ENCODE peak calls at places on chromosomes 7 and 10, in nine cellular contexts. One of them, this sample, is unnamed.

GRCh38 chr10:70602665-70603438 is at the start of gene PRF1:
- ATAC-seq in A549: no peak
- ATAC-seq in heart left ventricle: peak; percentile 20
- ATAC-seq in HCT116: peak; percentile 34
- ATAC-seq in IMR-90: no peak
- ATAC-seq in K562: peak; percentile 55
- ATAC-seq in upper lobe of left lung: peak; percentile 45
- ATAC-seq in HepG2: peak; percentile 70
- ATAC-seq in body of pancreas: no peak
- ATAC-seq in this sample: peak; percentile 27

GRCh38 chr7:99597762-99598501 is at the start of gene TMEM225B:
- ATAC-seq in A549: no peak
- ATAC-seq in heart left ventricle: no peak
- ATAC-seq in HCT116: no peak
- ATAC-seq in IMR-90: no peak
- ATAC-seq in K562: peak; percentile 59
- ATAC-seq in upper lobe of left lung: peak; percentile 35
- ATAC-seq in HepG2: no peak
- ATAC-seq in body of pancreas: no peak
- ATAC-seq in this sample: no peak

GRCh38 chr7:150866932-150867564 is 14.7 kb downstream of the AOC1 start:
- ATAC-seq in A549: no peak
- ATAC-seq in heart left ventricle: no peak
- ATAC-seq in HCT116: no peak
- ATAC-seq in IMR-90: no peak
- ATAC-seq in K562: no peak
- ATAC-seq in upper lobe of left lung: no peak
- ATAC-seq in HepG2: no peak
- ATAC-seq in body of pancreas: no peak
- ATAC-seq in this sample: no peak

GRCh38 chr10:60718891-60719290 is 59.4 kb upstream of the CDK1 start:
- ATAC-seq in A549: no peak
- ATAC-seq in heart left ventricle: no peak
- ATAC-seq in HCT116: no peak
- ATAC-seq in IMR-90: no peak
- ATAC-seq in K562: no peak
- ATAC-seq in upper lobe of left lung: no peak
- ATAC-seq in HepG2: no peak
- ATAC-seq in body of pancreas: no peak
- ATAC-seq in this sample: no peak

GRCh38 chr10:92832998-92833642 is 15.2 kb upstream of the EXOC6 start:
- ATAC-seq in A549: no peak
- ATAC-seq in heart left ventricle: no peak
- ATAC-seq in HCT116: no peak
- ATAC-seq in IMR-90: no peak
- ATAC-seq in K562: no peak
- ATAC-seq in upper lobe of left lung: no peak
- ATAC-seq in HepG2: no peak
- ATAC-seq in body of pancreas: no peak
- ATAC-seq in this sample: no peak

GRCh38 chr7:47751068-47751467 is 169.2 kb upstream of the TNS3 start:
- ATAC-seq in A549: no peak
- ATAC-seq in heart left ventricle: no peak
- ATAC-seq in HCT116: no peak
- ATAC-seq in IMR-90: no peak
- ATAC-seq in K562: no peak
- ATAC-seq in upper lobe of left lung: no peak
- ATAC-seq in HepG2: no peak
- ATAC-seq in body of pancreas: no peak
- ATAC-seq in this sample: no peak

GRCh38 chr10:131937832-131938231 is 37.0 kb downstream of the PPP2R2D start:
- ATAC-seq in A549: no peak
- ATAC-seq in heart left ventricle: peak; percentile 91
- ATAC-seq in HCT116: no peak
- ATAC-seq in IMR-90: no peak
- ATAC-seq in K562: no peak
- ATAC-seq in upper lobe of left lung: no peak
- ATAC-seq in HepG2: no peak
- ATAC-seq in body of pancreas: no peak
- ATAC-seq in this sample: no peak

GRCh38 chr10:31299119-31299518 is 19.9 kb upstream of the ZEB1 start:
- ATAC-seq in A549: no peak
- ATAC-seq in heart left ventricle: no peak
- ATAC-seq in HCT116: no peak
- ATAC-seq in IMR-90: no peak
- ATAC-seq in K562: no peak
- ATAC-seq in upper lobe of left lung: no peak
- ATAC-seq in HepG2: no peak
- ATAC-seq in body of pancreas: no peak
- ATAC-seq in this sample: no peak

GRCh38 chr7:143396625-143397556 is 11.8 kb downstream of the EPHA1 start:
- ATAC-seq in A549: peak; percentile 5
- ATAC-seq in heart left ventricle: no peak
- ATAC-seq in HCT116: no peak
- ATAC-seq in IMR-90: peak; percentile 24
- ATAC-seq in K562: peak; percentile 3
- ATAC-seq in upper lobe of left lung: peak; percentile 52
- ATAC-seq in HepG2: peak; percentile 30
- ATAC-seq in body of pancreas: no peak
- ATAC-seq in this sample: no peak

GRCh38 chr10:18501198-18501597 is 150.2 kb downstream of the NSUN6 start:
- ATAC-seq in A549: peak; percentile 87
- ATAC-seq in heart left ventricle: no peak
- ATAC-seq in HCT116: no peak
- ATAC-seq in IMR-90: peak; percentile 69
- ATAC-seq in K562: no peak
- ATAC-seq in upper lobe of left lung: no peak
- ATAC-seq in HepG2: peak; percentile 54
- ATAC-seq in body of pancreas: no peak
- ATAC-seq in this sample: no peak

GRCh38 chr10:5595591-5596590 is 70.5 kb downstream of the ASB13 start:
- ATAC-seq in A549: peak; percentile 87
- ATAC-seq in heart left ventricle: peak; percentile 46
- ATAC-seq in HCT116: peak; percentile 63
- ATAC-seq in IMR-90: peak; percentile 81
- ATAC-seq in K562: peak; percentile 69
- ATAC-seq in upper lobe of left lung: no peak
- ATAC-seq in HepG2: no peak
- ATAC-seq in body of pancreas: no peak
- ATAC-seq in this sample: no peak

GRCh38 chr7:135803143-135803542 is 54.5 kb upstream of the FAM180A start:
- ATAC-seq in A549: no peak
- ATAC-seq in heart left ventricle: no peak
- ATAC-seq in HCT116: peak; percentile 53
- ATAC-seq in IMR-90: no peak
- ATAC-seq in K562: peak; percentile 74
- ATAC-seq in upper lobe of left lung: no peak
- ATAC-seq in HepG2: no peak
- ATAC-seq in body of pancreas: no peak
- ATAC-seq in this sample: no peak

GRCh38 chr10:75528392-75528791 is 97.0 kb downstream of the LRMDA start:
- ATAC-seq in A549: no peak
- ATAC-seq in heart left ventricle: no peak
- ATAC-seq in HCT116: no peak
- ATAC-seq in IMR-90: no peak
- ATAC-seq in K562: no peak
- ATAC-seq in upper lobe of left lung: no peak
- ATAC-seq in HepG2: no peak
- ATAC-seq in body of pancreas: no peak
- ATAC-seq in this sample: no peak

GRCh38 chr7:24756545-24756988 is 697 bp downstream of the GSDME start:
- ATAC-seq in A549: peak; percentile 63
- ATAC-seq in heart left ventricle: peak; percentile 33
- ATAC-seq in HCT116: peak; percentile 51
- ATAC-seq in IMR-90: peak; percentile 36
- ATAC-seq in K562: peak; percentile 23
- ATAC-seq in upper lobe of left lung: peak; percentile 6
- ATAC-seq in HepG2: peak; percentile 31
- ATAC-seq in body of pancreas: peak; percentile 31
- ATAC-seq in this sample: peak; percentile 45

GRCh38 chr10:103941801-103942200 is 23.8 kb upstream of the STN1 start:
- ATAC-seq in A549: no peak
- ATAC-seq in heart left ventricle: no peak
- ATAC-seq in HCT116: no peak
- ATAC-seq in IMR-90: no peak
- ATAC-seq in K562: no peak
- ATAC-seq in upper lobe of left lung: no peak
- ATAC-seq in HepG2: no peak
- ATAC-seq in body of pancreas: no peak
- ATAC-seq in this sample: no peak

GRCh38 chr10:88735661-88736060 is 24.2 kb upstream of the LIPN start:
- ATAC-seq in A549: no peak
- ATAC-seq in heart left ventricle: no peak
- ATAC-seq in HCT116: no peak
- ATAC-seq in IMR-90: no peak
- ATAC-seq in K562: no peak
- ATAC-seq in upper lobe of left lung: no peak
- ATAC-seq in HepG2: no peak
- ATAC-seq in body of pancreas: no peak
- ATAC-seq in this sample: no peak

GRCh38 chr7:35630024-35630423 is 64.9 kb downstream of the HERPUD2 start:
- ATAC-seq in A549: no peak
- ATAC-seq in heart left ventricle: no peak
- ATAC-seq in HCT116: no peak
- ATAC-seq in IMR-90: no peak
- ATAC-seq in K562: peak; percentile 28
- ATAC-seq in upper lobe of left lung: no peak
- ATAC-seq in HepG2: no peak
- ATAC-seq in body of pancreas: no peak
- ATAC-seq in this sample: no peak

GRCh38 chr7:142425281-142425680 is 167.4 kb upstream of the PRSS58 start:
- ATAC-seq in A549: no peak
- ATAC-seq in heart left ventricle: no peak
- ATAC-seq in HCT116: no peak
- ATAC-seq in IMR-90: no peak
- ATAC-seq in K562: peak; percentile 37
- ATAC-seq in upper lobe of left lung: no peak
- ATAC-seq in HepG2: no peak
- ATAC-seq in body of pancreas: no peak
- ATAC-seq in this sample: no peak

GRCh38 chr7:127816354-127817190 is 164.6 kb downstream of the SND1 start:
- ATAC-seq in A549: no peak
- ATAC-seq in heart left ventricle: no peak
- ATAC-seq in HCT116: no peak
- ATAC-seq in IMR-90: no peak
- ATAC-seq in K562: no peak
- ATAC-seq in upper lobe of left lung: peak; percentile 88
- ATAC-seq in HepG2: peak; percentile 69
- ATAC-seq in body of pancreas: peak; percentile 63
- ATAC-seq in this sample: no peak

DNA sequence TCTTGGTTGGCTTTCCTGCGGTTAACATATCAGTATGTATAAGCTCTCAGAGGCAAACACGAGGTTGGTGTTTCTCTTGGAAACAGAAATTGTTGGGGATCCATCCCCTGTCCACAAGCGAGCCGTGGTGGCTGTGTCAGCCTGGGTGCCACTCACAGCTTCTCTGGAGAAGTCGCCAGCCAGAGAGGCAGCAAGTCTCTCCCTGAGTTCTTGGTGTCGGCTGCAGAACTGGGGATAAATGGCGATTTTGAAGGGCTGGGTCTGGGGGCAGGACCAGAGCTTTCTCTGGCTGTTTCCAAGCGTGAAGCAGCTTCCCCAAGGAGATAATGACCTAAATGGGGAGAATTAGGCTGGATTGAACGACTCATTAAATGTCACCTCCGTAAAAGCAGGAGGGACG is 335.3 kb downstream of the GLRX3 start:
- ATAC-seq in A549: no peak
- ATAC-seq in heart left ventricle: no peak
- ATAC-seq in HCT116: no peak
- ATAC-seq in IMR-90: no peak
- ATAC-seq in K562: no peak
- ATAC-seq in upper lobe of left lung: no peak
- ATAC-seq in HepG2: no peak
- ATAC-seq in body of pancreas: no peak
- ATAC-seq in this sample: no peak
- H3K9me3 ChIP-seq in A549: no peaks in the 10 kb centered on the region
- H3K9me3 ChIP-seq in heart left ventricle: peaks cover 10% of the 10 kb centered on the region
- H3K9me3 ChIP-seq in HCT116: no peaks in the 10 kb centered on the region
- H3K9me3 ChIP-seq in IMR-90: peaks cover 55% of the 10 kb centered on the region
- H3K9me3 ChIP-seq in K562: no peaks in the 10 kb centered on the region
- H3K9me3 ChIP-seq in upper lobe of left lung: peaks cover 10% of the 10 kb centered on the region
- H3K9me3 ChIP-seq in HepG2: no peaks in the 10 kb centered on the region
- H3K9me3 ChIP-seq in body of pancreas: no peaks in the 10 kb centered on the region
- H3K9me3 ChIP-seq in this sample: no peaks in the 10 kb centered on the region

GRCh38 chr7:1503816-1504775 is at the start of gene INTS1:
- ATAC-seq in A549: peak; percentile 86
- ATAC-seq in heart left ventricle: peak; percentile 92
- ATAC-seq in HCT116: peak; percentile 93
- ATAC-seq in IMR-90: peak; percentile 97
- ATAC-seq in K562: peak; percentile 93
- ATAC-seq in upper lobe of left lung: peak; percentile 93
- ATAC-seq in HepG2: peak; percentile 87
- ATAC-seq in body of pancreas: peak; percentile 84
- ATAC-seq in this sample: peak; percentile 94
- TF ChIP-seq POLR2A in A549: peak; percentile 9
- TF ChIP-seq POLR2A in heart left ventricle: peak; percentile 83
- TF ChIP-seq POLR2A in HCT116: peak; percentile 54
- TF ChIP-seq POLR2A in IMR-90: peak; percentile 81
- TF ChIP-seq POLR2A in K562: peak; percentile 82
- TF ChIP-seq POLR2A in upper lobe of left lung: no peak
- TF ChIP-seq POLR2A in HepG2: peak; percentile 56
- TF ChIP-seq POLR2A in body of pancreas: peak; percentile 75
- TF ChIP-seq POLR2A in this sample: peak; percentile 65

GRCh38 chr7:159016591-159016990 is 128.1 kb downstream of the VIPR2 start:
- ATAC-seq in A549: no peak
- ATAC-seq in heart left ventricle: no peak
- ATAC-seq in HCT116: no peak
- ATAC-seq in IMR-90: no peak
- ATAC-seq in K562: no peak
- ATAC-seq in upper lobe of left lung: no peak
- ATAC-seq in HepG2: no peak
- ATAC-seq in body of pancreas: no peak
- ATAC-seq in this sample: no peak
- H3K9me3 ChIP-seq in A549: no peaks in the 10 kb centered on the region
- H3K9me3 ChIP-seq in heart left ventricle: no peaks in the 10 kb centered on the region
- H3K9me3 ChIP-seq in HCT116: no peaks in the 10 kb centered on the region
- H3K9me3 ChIP-seq in IMR-90: no peaks in the 10 kb centered on the region
- H3K9me3 ChIP-seq in K562: no peaks in the 10 kb centered on the region
- H3K9me3 ChIP-seq in upper lobe of left lung: no peaks in the 10 kb centered on the region
- H3K9me3 ChIP-seq in HepG2: no peaks in the 10 kb centered on the region
- H3K9me3 ChIP-seq in body of pancreas: no peaks in the 10 kb centered on the region
- H3K9me3 ChIP-seq in this sample: no peaks in the 10 kb centered on the region

DNA sequence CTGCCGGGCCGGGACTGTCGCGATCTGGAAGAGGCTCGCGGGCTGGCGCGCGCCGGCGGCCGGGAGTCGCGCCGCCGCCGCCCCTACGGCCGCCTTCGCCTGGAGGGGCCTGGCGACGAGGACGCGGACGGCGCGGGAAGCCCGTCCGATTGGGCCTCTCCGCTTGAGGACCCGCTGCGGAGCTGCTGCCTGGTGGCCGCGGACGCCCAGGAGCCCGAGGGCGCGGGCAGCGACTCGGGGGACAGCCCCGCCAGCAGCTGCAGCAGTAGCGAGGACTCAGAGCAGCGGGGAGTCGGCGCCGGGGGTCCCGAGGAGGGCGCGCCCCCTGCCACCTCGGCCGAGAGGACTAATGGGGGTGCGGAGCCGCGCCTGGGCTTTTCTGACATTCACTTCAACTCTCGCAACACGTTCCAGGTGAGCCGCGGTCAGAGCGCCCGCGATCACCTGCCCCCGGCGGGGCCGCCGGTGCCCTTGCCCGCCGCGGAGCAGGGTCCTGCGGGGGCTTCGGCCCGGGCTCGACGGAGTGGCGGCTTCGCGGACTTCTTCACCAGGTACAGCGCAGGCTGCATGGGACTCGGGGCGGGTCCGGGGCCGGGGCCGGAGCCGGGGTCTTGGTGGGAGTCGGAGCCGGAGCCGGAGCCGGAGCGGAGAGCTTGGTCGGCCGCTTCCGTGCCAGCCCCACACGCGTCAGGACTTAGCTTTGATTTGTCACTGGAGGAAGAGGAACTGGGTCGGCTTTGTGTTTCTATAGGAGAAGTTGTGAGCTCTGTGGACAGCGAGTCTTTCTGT is 887 bp downstream of the TBC1D12 start:
- ATAC-seq in A549: peak; percentile 61
- ATAC-seq in heart left ventricle: peak; percentile 54
- ATAC-seq in HCT116: peak; percentile 34
- ATAC-seq in IMR-90: peak; percentile 35
- ATAC-seq in K562: peak; percentile 58
- ATAC-seq in upper lobe of left lung: peak; percentile 79
- ATAC-seq in HepG2: peak; percentile 74
- ATAC-seq in body of pancreas: peak; percentile 62
- ATAC-seq in this sample: peak; percentile 36
- TF ChIP-seq POLR2A in A549: no peak
- TF ChIP-seq POLR2A in heart left ventricle: peak; percentile 26
- TF ChIP-seq POLR2A in HCT116: no peak
- TF ChIP-seq POLR2A in IMR-90: no peak
- TF ChIP-seq POLR2A in K562: no peak
- TF ChIP-seq POLR2A in upper lobe of left lung: no peak
- TF ChIP-seq POLR2A in HepG2: no peak
- TF ChIP-seq POLR2A in body of pancreas: peak; percentile 84
- TF ChIP-seq POLR2A in this sample: no peak